ENCODE peak calls at places on chromosomes 2 and 18, in four cellular contexts. E is nucleus accumbens, W is lung microvascular endothelial cell, N is amniotic stem cell. C is an unnamed sample.
A peak's percentile ranks its signal among the peaks of the same experiment; 100 is the strongest.

GRCh38 chr2:201936817-201937216 is 96.8 kb upstream of the FZD7 start:
- DNase-seq in E (no peak), W (no peak), N (no peak), C (no peak)

GRCh38 chr2:43387092-43388062 is 161.0 kb upstream of the ZFP36L2 start:
- DNase-seq in E (no peak), W (peak; percentile 6), N (no peak), C (no peak)

GRCh38 chr2:3780477-3781402 is 77.4 kb downstream of the DCDC2C start:
- DNase-seq in E (no peak), W (peak; percentile 55), N (no peak), C (peak; percentile 63)

GRCh38 chr2:27889774-27890145 is 427 bp downstream of the RBKS start:
- DNase-seq in E (no peak), W (no peak), N (no peak), C (no peak)

GRCh38 chr2:177317443-177317842 is 52.9 kb upstream of the NFE2L2 start:
- DNase-seq in E (no peak), W (no peak), N (no peak), C (no peak)

GRCh38 chr18:50131591-50131990 is 63.4 kb downstream of the MYO5B start:
- DNase-seq in E (no peak), W (no peak), N (no peak), C (no peak)

GRCh38 chr2:30747206-30747605 is 60.0 kb downstream of the CAPN13 start:
- DNase-seq in E (no peak), W (no peak), N (no peak), C (no peak)

GRCh38 chr18:49561377-49562193 is at the start of gene LIPG:
- DNase-seq in E (no peak), W (peak; percentile 46), N (no peak), C (peak; percentile 84)

GRCh38 chr2:161141033-161141432 is 19.2 kb upstream of the TANK start:
- DNase-seq in E (no peak), W (no peak), N (no peak), C (no peak)

GRCh38 chr18:3447035-3447894 is 2.7 kb upstream of the TGIF1 start:
- DNase-seq in E (no peak), W (peak; percentile 61), N (no peak), C (peak; percentile 22)

GRCh38 chr18:26103579-26103978 is 13.2 kb upstream of the SS18 start:
- DNase-seq in E (no peak), W (no peak), N (no peak), C (peak; percentile 4)

GRCh38 chr2:128980475-128980874 is 661.8 kb upstream of the HS6ST1 start:
- DNase-seq in E (no peak), W (no peak), N (no peak), C (no peak)

GRCh38 chr2:237705225-237705524 is 77.8 kb downstream of the LRRFIP1 start:
- DNase-seq in E (no peak), W (no peak), N (no peak), C (no peak)

GRCh38 chr2:142863485-142863921 is 14.0 kb upstream of the KYNU start:
- DNase-seq in E (no peak), W (no peak), N (no peak), C (no peak)

GRCh38 chr2:32902986-32903385 is 43.8 kb upstream of the LTBP1 start:
- DNase-seq in E (no peak), W (no peak), N (no peak), C (no peak)

GRCh38 chr2:200042102-200042735 is 86.8 kb downstream of the MAIP1 start:
- DNase-seq in E (no peak), W (no peak), N (peak; percentile 24), C (no peak)

GRCh38 chr2:147636238-147636887 is 208.5 kb upstream of the ACVR2A start:
- DNase-seq in E (no peak), W (no peak), N (no peak), C (no peak)

GRCh38 chr2:241612156-241613017 is 24.6 kb downstream of the THAP4 start:
- DNase-seq in E (no peak), W (no peak), N (no peak), C (no peak)

GRCh38 chr2:233449071-233449901 is 95.0 kb downstream of the DGKD start:
- DNase-seq in E (peak; percentile 26), W (peak; percentile 70), N (no peak), C (no peak)

GRCh38 chr2:95392320-95392719 is 10.2 kb upstream of the FAHD2A start:
- DNase-seq in E (no peak), W (no peak), N (no peak), C (no peak)

GRCh38 chr2:37378411-37378810 is 34.0 kb downstream of the QPCT start:
- DNase-seq in E (no peak), W (no peak), N (no peak), C (no peak)

GRCh38 chr2:102055346-102055975 is 63.7 kb downstream of the IL1R2 start:
- DNase-seq in E (no peak), W (peak; percentile 39), N (no peak), C (no peak)

GRCh38 chr2:239811001-239811798 is 213.9 kb downstream of the NDUFA10 start:
- DNase-seq in E (no peak), W (peak; percentile 35), N (no peak), C (peak; percentile 21)

GRCh38 chr2:28750316-28751101 is 1.1 kb upstream of the PPP1CB start:
- DNase-seq in E (no peak), W (peak; percentile 28), N (peak; percentile 34), C (peak; percentile 46)

GRCh38 chr2:204860249-204860648 is 315.0 kb downstream of the PARD3B start:
- DNase-seq in E (no peak), W (no peak), N (no peak), C (no peak)

GRCh38 chr2:45851576-45852304 is 200.3 kb downstream of the PRKCE start:
- DNase-seq in E (no peak), W (peak; percentile 35), N (peak; percentile 59), C (no peak)

GRCh38 chr2:183253441-183254130 is 129.3 kb downstream of the NUP35 start:
- DNase-seq in E (no peak), W (peak; percentile 4), N (no peak), C (peak; percentile 3)

GRCh38 chr2:166140922-166141321 is 13.1 kb upstream of the SCN1A start:
- DNase-seq in E (no peak), W (no peak), N (no peak), C (no peak)

GRCh38 chr2:17536416-17536815 is 4.1 kb upstream of the VSNL1 start:
- DNase-seq in E (no peak), W (no peak), N (no peak), C (no peak)

GRCh38 chr2:150286730-150287362 is 200.6 kb downstream of the RND3 start:
- DNase-seq in E (no peak), W (no peak), N (no peak), C (no peak)

GRCh38 chr18:35705988-35706387 is 124.4 kb downstream of the GALNT1 start:
- DNase-seq in E (no peak), W (no peak), N (no peak), C (no peak)

GRCh38 chr2:19774788-19775156 is 127.0 kb downstream of the TTC32 start:
- DNase-seq in E (no peak), W (no peak), N (no peak), C (no peak)

GRCh38 chr18:63552581-63552980 is 10.4 kb downstream of the SERPINB12 start:
- DNase-seq in E (no peak), W (no peak), N (no peak), C (no peak)

GRCh38 chr2:95004702-95005101 is 20.8 kb upstream of the MAL start:
- DNase-seq in E (no peak), W (no peak), N (no peak), C (no peak)

GRCh38 chr18:5972298-5972697 is 77.0 kb upstream of the TMEM200C start:
- DNase-seq in E (no peak), W (no peak), N (no peak), C (no peak)

GRCh38 chr18:36177913-36178312 is 9.4 kb upstream of the MOCOS start:
- DNase-seq in E (no peak), W (no peak), N (no peak), C (no peak)

GRCh38 chr2:149564983-149565382 is 22.6 kb downstream of the MMADHC start:
- DNase-seq in E (no peak), W (no peak), N (no peak), C (no peak)

GRCh38 chr2:155842103-155842502 is 490.4 kb downstream of the NR4A2 start:
- DNase-seq in E (no peak), W (no peak), N (peak; percentile 28), C (no peak)

GRCh38 chr2:193276069-193276468 is 1081.3 kb upstream of the TMEFF2 start:
- DNase-seq in E (no peak), W (no peak), N (no peak), C (no peak)